ENCODE peak calls at places on chromosomes 11 and 22, in five cellular contexts. Q is neural progenitor cell, X is mesendoderm, R is astrocyte, L is H1. W is an unnamed sample.

GRCh38 chr11:221998-222789 is 13.9 kb downstream of the SIRT3 start:
- DNase-seq in X (no peak), R (no peak), L (no peak), Q (no peak), W (no peak)

GRCh38 chr11:115112779-115113178 is 391.4 kb downstream of the CADM1 start:
- DNase-seq in X (no peak), Q (peak; percentile 74), R (no peak), L (no peak), W (no peak)

GRCh38 chr11:43765194-43765593 is 84.7 kb downstream of the HSD17B12 start:
- DNase-seq in R (no peak), Q (no peak), X (no peak), L (no peak), W (no peak)

GRCh38 chr22:30393322-30393680 is 3.5 kb upstream of the SEC14L2 start:
- DNase-seq in L (no peak), Q (no peak), R (no peak), X (no peak), W (no peak)

GRCh38 chr11:19614370-19614936 is 98.2 kb upstream of the NAV2 start:
- DNase-seq in L (no peak), X (no peak), Q (no peak), R (no peak), W (no peak)

GRCh38 chr11:20835561-20835960 is 166.2 kb downstream of the NELL1 start:
- DNase-seq in X (no peak), L (no peak), R (no peak), Q (no peak), W (no peak)

GRCh38 chr11:129018991-129019390 is 76.3 kb upstream of the TP53AIP1 start:
- DNase-seq in X (peak; percentile 38), Q (peak; percentile 1), L (no peak), R (no peak), W (no peak)

GRCh38 chr11:88489030-88489429 is 151.5 kb upstream of the CTSC start:
- DNase-seq in X (no peak), Q (no peak), L (no peak), R (peak; percentile 42), W (no peak)

GRCh38 chr22:22159384-22159783 is 85.2 kb upstream of the VPREB1 start:
- DNase-seq in X (no peak), R (no peak), L (no peak), Q (no peak), W (no peak)

GRCh38 chr11:128830836-128831780 is 36.0 kb downstream of the KCNJ1 start:
- DNase-seq in Q (peak; percentile 88), R (peak; percentile 54), L (peak; percentile 66), X (peak; percentile 87), W (peak; percentile 87)

GRCh38 chr11:120248551-120249278 is 8.8 kb downstream of the POU2F3 start:
- DNase-seq in Q (no peak), R (peak; percentile 71), L (no peak), X (no peak), W (no peak)

GRCh38 chr11:123561046-123561781 is 93.2 kb downstream of the SCN3B start:
- DNase-seq in L (no peak), X (peak; percentile 78), Q (peak; percentile 58), R (peak; percentile 39), W (no peak)

GRCh38 chr11:74397531-74398243 is 546 bp downstream of the PGM2L1 start:
- DNase-seq in R (peak; percentile 37), L (no peak), Q (peak; percentile 59), X (peak; percentile 91), W (peak; percentile 37)

GRCh38 chr11:9210922-9211320 is 54.2 kb downstream of the DENND5A start:
- DNase-seq in Q (no peak), R (peak; percentile 70), L (no peak), X (no peak), W (no peak)

GRCh38 chr11:131811380-131811779 is 441.0 kb downstream of the NTM start:
- DNase-seq in Q (no peak), R (no peak), X (no peak), L (no peak), W (no peak)

GRCh38 chr11:50170115-50170514 is 137.4 kb downstream of the OR4C45 start:
- DNase-seq in X (no peak), L (no peak), Q (no peak), R (no peak), W (no peak)

GRCh38 chr22:32650553-32651345 is 150.8 kb upstream of the TIMP3 start:
- DNase-seq in X (no peak), R (peak; percentile 43), L (no peak), Q (no peak), W (no peak)

GRCh38 chr11:117950999-117951961 is 22.1 kb upstream of the TMPRSS13 start:
- DNase-seq in R (no peak), L (no peak), X (no peak), Q (no peak), W (peak; percentile 77)

GRCh38 chr11:112016088-112016764 is 9.0 kb upstream of the DLAT start:
- DNase-seq in L (no peak), R (peak; percentile 41), Q (no peak), X (no peak), W (no peak)

GRCh38 chr11:2663915-2664314 is 35.9 kb downstream of the KCNQ1OT1 start:
- DNase-seq in L (no peak), Q (no peak), R (no peak), X (no peak), W (no peak)

GRCh38 chr11:68128682-68129327 is 7.6 kb upstream of the CHKA start:
- DNase-seq in R (peak; percentile 81), L (no peak), X (peak; percentile 91), Q (no peak), W (no peak)

GRCh38 chr11:100908746-100909145 is 220.9 kb downstream of the PGR start:
- DNase-seq in L (no peak), R (peak; percentile 83), X (no peak), Q (no peak), W (peak; percentile 10)

GRCh38 chr11:102517670-102518069 is 12.9 kb downstream of the MMP7 start:
- DNase-seq in Q (no peak), X (no peak), R (no peak), L (no peak), W (no peak)

GRCh38 chr11:16831281-16832192 is 93.1 kb downstream of the C11orf58 start:
- DNase-seq in L (no peak), Q (no peak), R (no peak), X (no peak), W (no peak)

GRCh38 chr22:27461470-27461869 is 340.1 kb downstream of the MN1 start:
- DNase-seq in L (peak; percentile 75), R (peak; percentile 95), X (peak; percentile 99), Q (peak; percentile 90), W (no peak)

GRCh38 chr11:94771390-94771789 is 3.2 kb downstream of the AMOTL1 start:
- DNase-seq in R (no peak), X (no peak), Q (no peak), L (no peak), W (no peak)

GRCh38 chr11:19828382-19829108 is 115.9 kb downstream of the NAV2 start:
- DNase-seq in Q (no peak), L (no peak), R (no peak), X (no peak), W (no peak)

GRCh38 chr11:69350040-69350439 is 56.1 kb downstream of the MYEOV start:
- DNase-seq in L (no peak), R (no peak), X (no peak), Q (no peak), W (no peak)

GRCh38 chr11:69352715-69353325 is 58.9 kb downstream of the MYEOV start:
- DNase-seq in X (peak; percentile 52), Q (no peak), R (peak; percentile 97), L (peak; percentile 21), W (no peak)

GRCh38 chr11:69352181-69352580 is 58.2 kb downstream of the MYEOV start:
- DNase-seq in R (peak; percentile 39), L (no peak), X (no peak), Q (no peak), W (no peak)

GRCh38 chr11:69350596-69350995 is 56.6 kb downstream of the MYEOV start:
- DNase-seq in R (no peak), X (no peak), L (no peak), Q (no peak), W (no peak)

DNA sequence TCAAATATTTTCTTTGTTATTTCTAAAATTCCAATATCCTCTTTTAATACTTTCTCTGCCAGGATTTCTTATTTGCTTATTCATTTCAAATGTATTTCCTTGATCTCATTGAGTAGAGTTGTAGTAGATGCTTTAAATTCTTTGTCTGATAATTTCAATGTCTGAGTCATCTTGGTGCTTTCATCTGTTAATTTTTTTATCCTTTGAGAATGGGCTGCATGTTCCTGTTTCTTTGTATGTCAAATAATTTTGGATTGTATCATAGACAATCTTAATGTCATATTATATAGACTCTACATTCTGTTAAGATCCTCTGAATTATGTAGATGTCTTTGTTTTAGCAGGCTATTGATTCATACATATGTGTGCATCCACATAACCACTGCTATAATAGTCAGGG is 57.5 kb downstream of the MYEOV start:
- DNase-seq in X (peak; percentile 7), Q (no peak), R (peak; percentile 83), L (no peak), W (no peak)
- H3K4me2 ChIP-seq in X (no peak overlapping the region), Q (no peak overlapping the region), R (peak overlapping the region; percentile 63), L (no peak overlapping the region), W (no peak overlapping the region)

GRCh38 chr11:47394322-47395224 is 13.8 kb upstream of the SLC39A13 start:
- DNase-seq in L (no peak), R (no peak), Q (peak; percentile 2), X (no peak), W (peak; percentile 56)

GRCh38 chr11:47395225-47396048 is 13.0 kb upstream of the SLC39A13 start:
- DNase-seq in Q (no peak), X (no peak), R (no peak), L (no peak), W (no peak)

GRCh38 chr11:47392546-47393162 is 14.3 kb upstream of the SPI1 start:
- DNase-seq in Q (no peak), R (no peak), L (no peak), X (no peak), W (no peak)

GRCh38 chr11:47393163-47394049 is 15.0 kb upstream of the SLC39A13 start:
- DNase-seq in Q (peak; percentile 0), R (peak; percentile 57), X (no peak), L (no peak), W (no peak)

GRCh38 chr11:47394050-47394321 is 14.4 kb upstream of the SLC39A13 start:
- DNase-seq in R (no peak), X (no peak), L (no peak), Q (no peak), W (no peak)
- H3K27ac ChIP-seq in R (no peak overlapping the region), X (no peak overlapping the region), L (no peak overlapping the region), Q (no peak overlapping the region), W (peak overlapping the region; percentile 47)

DNA sequence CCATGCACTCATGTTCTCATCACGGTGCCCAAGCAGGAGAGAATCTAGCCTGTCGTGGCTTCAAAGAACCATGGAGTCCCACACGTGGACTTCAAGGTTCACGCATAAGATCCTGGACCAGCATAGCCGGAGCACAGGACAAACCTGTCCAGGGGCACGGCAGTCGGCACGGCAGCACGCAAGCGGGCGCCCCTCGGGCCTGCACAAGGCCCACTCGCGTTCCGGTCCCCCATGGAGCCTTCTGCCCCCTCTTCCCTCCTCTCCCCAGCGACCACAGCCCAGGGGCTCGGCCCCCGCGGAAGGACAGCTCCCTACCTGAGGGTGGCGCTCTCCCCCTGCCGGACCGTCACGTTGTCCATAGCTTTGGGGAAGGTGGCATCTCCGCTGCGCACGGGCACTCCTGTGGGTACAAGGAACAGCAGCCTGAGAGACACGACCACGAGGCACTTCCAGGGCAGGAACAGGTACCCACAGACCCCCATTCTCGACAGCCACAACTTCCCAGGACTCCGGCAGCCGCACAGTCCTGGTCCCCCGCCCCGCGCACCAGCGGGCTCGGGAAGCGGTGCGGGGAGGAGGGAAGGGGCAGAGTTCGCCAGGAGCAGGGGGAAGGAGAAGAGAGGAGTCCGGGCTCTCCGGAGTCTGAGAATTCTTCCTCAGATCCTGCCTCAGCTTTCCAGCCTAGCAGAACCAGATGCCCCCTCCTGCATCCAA is 589.5 kb downstream of the OPCML start:
- DNase-seq in X (peak; percentile 56), L (no peak), R (no peak), Q (peak; percentile 57), W (no peak)
- H3K4me2 ChIP-seq in X (peak overlapping the region; percentile 98), L (peak overlapping the region; percentile 100), R (peak overlapping the region; percentile 97), Q (peak overlapping the region; percentile 100), W (no peak overlapping the region)

GRCh38 chr11:107856180-107856980 is 2.2 kb downstream of the SLC35F2 start:
- DNase-seq in X (peak; percentile 80), R (no peak), Q (no peak), L (no peak), W (no peak)
- H3K27ac ChIP-seq in X (no peak overlapping the region), R (no peak overlapping the region), Q (no peak overlapping the region), L (no peak overlapping the region), W (no peak overlapping the region)

W was measured in DND-41.